ENCODE peak calls at places on chromosomes 12 and 14, in five cellular contexts. L is endodermal cell, M is lower leg skin, H is tibial artery, U is ovary. B is an unnamed sample.

GRCh38 chr14:60803871-60804270 is 69.3 kb downstream of the MNAT1 start:
- DNase-seq in L (no peak), M (no peak), H (no peak), U (no peak), B (no peak)

GRCh38 chr14:60164717-60165546 is at the start of gene DHRS7:
- DNase-seq in L (peak), M (peak), H (peak), U (peak), B (no peak)

GRCh38 chr12:53938276-53939140 is at the start of gene HOXC13:
- DNase-seq in L (peak), M (peak), H (peak), U (peak), B (no peak)

GRCh38 chr12:6376079-6376941 is 947 bp upstream of the SCNN1A start:
- DNase-seq in L (peak), M (peak), H (peak), U (peak), B (no peak)

GRCh38 chr14:45679852-45680251 is 426.9 kb upstream of the MIS18BP1 start:
- DNase-seq in L (no peak), M (no peak), H (no peak), U (no peak), B (peak)

GRCh38 chr12:12999276-12999958 is 648 bp downstream of the HEBP1 start:
- DNase-seq in L (no peak), M (no peak), H (no peak), U (peak), B (no peak)

GRCh38 chr14:22200977-22201605 is 387.9 kb downstream of the DAD1 start:
- DNase-seq in L (no peak), M (no peak), H (no peak), U (no peak), B (no peak)

GRCh38 chr12:47277972-47278448 is 198.3 kb upstream of the AMIGO2 start:
- DNase-seq in L (no peak), M (no peak), H (no peak), U (no peak), B (peak)

GRCh38 chr12:59086124-59086523 is 165.8 kb upstream of the LRIG3 start:
- DNase-seq in L (no peak), M (no peak), H (no peak), U (no peak), B (no peak)

GRCh38 chr12:8953773-8954402 is 4.4 kb upstream of the M6PR start:
- DNase-seq in L (no peak), M (no peak), H (no peak), U (no peak), B (no peak)

GRCh38 chr12:44127966-44128365 is 292.1 kb downstream of the TMEM117 start:
- DNase-seq in L (no peak), M (no peak), H (no peak), U (no peak), B (no peak)

GRCh38 chr12:65280306-65280705 is 1.8 kb downstream of the MSRB3 start:
- DNase-seq in L (no peak), M (no peak), H (no peak), U (no peak), B (no peak)

GRCh38 chr12:60259241-60259640 is 663.4 kb downstream of the SLC16A7 start:
- DNase-seq in L (no peak), M (no peak), H (no peak), U (no peak), B (no peak)

GRCh38 chr12:60255044-60255443 is 659.2 kb downstream of the SLC16A7 start:
- DNase-seq in L (no peak), M (no peak), H (no peak), U (no peak), B (no peak)

GRCh38 chr12:60262378-60262777 is 666.5 kb downstream of the SLC16A7 start:
- DNase-seq in L (no peak), M (no peak), H (no peak), U (no peak), B (no peak)

GRCh38 chr12:60257063-60257462 is 661.2 kb downstream of the SLC16A7 start:
- DNase-seq in L (no peak), M (no peak), H (no peak), U (no peak), B (peak)
- TF ChIP-seq CTCF in L (peak), M (no peak), H (no peak), U (no peak), B (peak)

GRCh38 chr14:96261772-96262485 is 5.9 kb downstream of the BDKRB1 start:
- DNase-seq in L (no peak), M (peak), H (no peak), U (no peak), B (no peak)
- H3K4me3 ChIP-seq in L (no peak), M (no peak), H (no peak), U (no peak), B (no peak)

GRCh38 chr12:3302406-3303041 is 188.5 kb upstream of the PRMT8 start:
- DNase-seq in L (no peak), M (no peak), H (no peak), U (no peak), B (no peak)

GRCh38 chr12:3304436-3305135 is 186.4 kb upstream of the PRMT8 start:
- DNase-seq in L (no peak), M (no peak), H (no peak), U (no peak), B (peak)

GRCh38 chr12:3305904-3306619 is 184.9 kb upstream of the PRMT8 start:
- DNase-seq in L (no peak), M (no peak), H (no peak), U (no peak), B (no peak)

GRCh38 chr12:3305464-3305863 is 185.5 kb upstream of the PRMT8 start:
- DNase-seq in L (no peak), M (no peak), H (no peak), U (no peak), B (no peak)

DNA sequence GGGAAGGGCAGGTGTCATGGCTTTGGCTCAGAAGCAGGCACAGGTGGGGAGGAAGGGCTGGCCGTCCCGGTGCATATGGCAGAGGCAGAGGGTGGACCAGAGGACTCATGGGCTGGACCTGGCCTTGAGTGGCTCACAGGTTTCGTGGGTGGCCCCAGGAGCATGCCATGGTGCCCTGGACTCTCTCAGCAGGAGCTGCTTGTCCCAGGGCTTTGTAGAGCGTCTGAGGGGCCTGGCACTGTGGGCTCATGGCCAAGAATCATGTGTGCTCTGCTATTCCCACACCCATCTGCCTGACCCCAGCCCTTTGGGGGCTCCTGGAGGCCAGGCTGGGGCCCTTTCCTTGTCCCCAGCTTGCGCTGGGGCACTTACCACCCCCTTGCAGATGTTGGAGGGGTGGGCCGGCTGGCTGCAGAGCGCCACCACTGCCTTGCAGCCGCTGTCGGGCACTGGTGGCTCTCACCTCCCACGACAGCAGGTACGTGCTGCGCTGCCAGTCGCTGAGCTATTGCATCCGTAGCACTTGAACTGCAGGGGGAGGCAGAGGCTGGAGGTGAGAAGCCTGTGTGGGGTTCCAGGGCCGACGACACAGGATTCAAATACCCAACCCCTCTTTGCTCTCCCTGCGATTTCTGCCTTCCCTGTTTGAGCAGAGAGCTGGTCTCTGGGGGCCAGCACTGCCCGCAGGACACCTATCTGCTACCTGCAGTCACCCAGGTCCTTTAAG is 187.4 kb upstream of the PRMT8 start:
- DNase-seq in L (peak), M (no peak), H (no peak), U (no peak), B (no peak)
- TF ChIP-seq CTCF in L (peak), M (no peak), H (no peak), U (no peak), B (no peak)

GRCh38 chr12:23484238-23484637 is 465.2 kb downstream of the SOX5 start:
- DNase-seq in L (no peak), M (no peak), H (no peak), U (no peak), B (no peak)
- H3K4me3 ChIP-seq in L (no peak), M (no peak), H (no peak), U (no peak), B (no peak)

DNA sequence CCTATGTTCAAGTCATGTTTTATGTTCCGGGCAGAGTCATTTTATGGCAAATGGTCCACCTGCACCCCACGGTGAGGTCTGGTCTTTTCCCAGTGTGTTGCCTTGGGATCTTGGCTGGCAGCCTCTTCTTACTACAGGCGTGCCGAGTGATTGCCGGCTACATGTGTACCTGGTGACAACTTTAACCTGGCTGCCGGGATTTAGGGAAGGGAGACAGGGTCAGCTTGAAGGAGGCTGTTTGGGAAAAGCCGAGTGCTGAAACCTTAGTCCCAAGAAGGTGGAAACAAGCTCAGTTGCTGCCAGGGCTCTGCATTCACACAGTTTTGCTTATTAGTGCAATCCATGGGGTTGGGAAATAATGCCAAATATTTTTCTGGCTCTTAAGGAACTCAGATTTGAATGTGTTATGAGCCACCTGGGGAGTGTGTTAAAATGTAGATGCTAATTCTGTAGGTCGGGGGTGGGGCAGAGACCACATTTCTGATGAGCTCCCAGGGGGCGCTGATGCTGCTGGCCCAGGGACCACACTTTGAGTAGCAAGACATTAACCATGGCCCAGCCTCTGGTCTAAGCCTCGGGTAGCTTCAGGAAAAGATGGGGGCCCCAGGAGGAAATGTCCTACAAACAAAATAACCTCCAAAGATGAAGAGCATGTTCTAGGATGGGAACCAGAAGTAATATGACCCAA is 179.6 kb downstream of the TBX5 start:
- DNase-seq in L (peak), M (peak), H (no peak), U (no peak), B (no peak)
- TF ChIP-seq CTCF in L (peak), M (no peak), H (no peak), U (no peak), B (no peak)

DNA sequence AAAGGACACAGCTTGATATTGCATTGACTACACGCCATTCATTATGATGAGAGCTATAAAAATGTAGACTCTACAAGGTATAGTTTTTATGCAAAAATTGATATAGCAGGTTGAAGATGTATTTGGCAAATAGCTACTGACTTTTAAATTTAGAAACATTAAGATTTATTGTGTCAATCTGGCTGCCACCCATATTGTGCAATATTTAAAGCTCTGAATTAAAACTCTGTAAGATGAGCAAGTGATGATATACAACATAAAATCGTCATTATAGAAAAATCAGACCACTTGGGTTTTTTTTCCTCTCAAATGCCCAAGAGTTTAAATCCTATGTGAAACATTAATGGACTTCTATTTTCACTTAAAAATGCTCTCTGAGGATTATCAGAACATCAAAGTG is 36.8 kb upstream of the E2F7 start:
- DNase-seq in L (no peak), M (no peak), H (no peak), U (no peak), B (no peak)
- H3K4me3 ChIP-seq in L (no peak), M (no peak), H (no peak), U (no peak), B (no peak)